ENCODE peak calls at places on chromosomes 3 and 15, in four cellular contexts. H is NCI-H1436, O is HCEC 1CT, R is colonic mucosa. Z is an unnamed sample.

GRCh38 chr3:172648736-172649135 is 62.1 kb downstream of the NCEH1 start:
- DNase-seq in H (no peak), O (peak), R (no peak), Z (no peak)

GRCh38 chr15:31147456-31147855 is 45.9 kb upstream of the TRPM1 start:
- DNase-seq in H (no peak), O (no peak), R (no peak), Z (no peak)

GRCh38 chr15:90889736-90890456 is 5.6 kb downstream of the FES start:
- DNase-seq in H (no peak), O (no peak), R (no peak), Z (no peak)

GRCh38 chr3:20574746-20575145 is 388.7 kb upstream of the SGO1 start:
- DNase-seq in H (no peak), O (peak), R (no peak), Z (peak)

GRCh38 chr3:122952509-122952908 is 75.1 kb downstream of the SEMA5B start:
- DNase-seq in H (no peak), O (no peak), R (no peak), Z (no peak)

GRCh38 chr3:23170306-23170705 is 32.8 kb upstream of the UBE2E2 start:
- DNase-seq in H (no peak), O (peak), R (no peak), Z (no peak)

GRCh38 chr15:78804391-78804792 is 6.9 kb downstream of the ADAMTS7 start:
- DNase-seq in H (no peak), O (no peak), R (no peak), Z (no peak)

GRCh38 chr3:177441813-177442646 is 244.7 kb upstream of the TBL1XR1 start:
- DNase-seq in H (no peak), O (peak), R (no peak), Z (no peak)

GRCh38 chr3:43217633-43218032 is 68.7 kb upstream of the SNRK start:
- DNase-seq in H (no peak), O (no peak), R (no peak), Z (no peak)

GRCh38 chr3:53506110-53506762 is 11.8 kb downstream of the CACNA1D start:
- DNase-seq in H (no peak), O (no peak), R (no peak), Z (no peak)

GRCh38 chr3:52670621-52671521 is 14.8 kb downstream of the PBRM1 start:
- DNase-seq in H (no peak), O (peak), R (no peak), Z (peak)

Z was measured in GM04504.